ENCODE peak calls at places on chromosomes 5 and 9, in ten cellular contexts. V, M, O, B, R, X, A, N, K and Y are unnamed samples.

GRCh38 chr9:99488109-99489042 is 266.3 kb downstream of the SEC61B start:
- DNase-seq in V (no peak), M (no peak), O (no peak), B (no peak), R (no peak), X (no peak), A (no peak), N (no peak), K (no peak), Y (no peak)

GRCh38 chr9:136997830-136998234 is 1.5 kb upstream of the CLIC3 start:
- DNase-seq in V (no peak), M (peak; percentile 67), O (no peak), B (no peak), R (no peak), X (no peak), A (no peak), N (no peak), K (no peak), Y (no peak)

GRCh38 chr9:34633851-34634550 is 3.6 kb downstream of the SIGMAR1 start:
- DNase-seq in V (peak; percentile 69), M (peak; percentile 64), O (peak; percentile 71), B (peak; percentile 56), R (peak; percentile 84), X (peak; percentile 73), A (peak; percentile 62), N (no peak), K (no peak), Y (peak; percentile 74)

GRCh38 chr5:43482490-43483064 is 1.1 kb downstream of the TMEM267 start:
- DNase-seq in V (no peak), M (no peak), O (no peak), B (peak; percentile 50), R (no peak), X (peak; percentile 63), A (no peak), N (no peak), K (peak; percentile 65), Y (peak; percentile 42)

GRCh38 chr5:177443144-177443983 is 3.2 kb upstream of the PRR7 start:
- DNase-seq in V (no peak), M (no peak), O (no peak), B (no peak), R (no peak), X (no peak), A (no peak), N (no peak), K (peak; percentile 13), Y (peak; percentile 25)

GRCh38 chr5:14269395-14269794 is 126.3 kb downstream of the TRIO start:
- DNase-seq in V (no peak), M (no peak), O (no peak), B (peak; percentile 44), R (no peak), X (no peak), A (no peak), N (no peak), K (peak; percentile 62), Y (no peak)

GRCh38 chr5:180205936-180206335 is 3.1 kb downstream of the RASGEF1C start:
- DNase-seq in V (no peak), M (no peak), O (no peak), B (no peak), R (no peak), X (no peak), A (no peak), N (no peak), K (no peak), Y (no peak)

GRCh38 chr9:121709798-121710197 is 58.4 kb downstream of the DAB2IP start:
- DNase-seq in V (no peak), M (no peak), O (no peak), B (no peak), R (no peak), X (no peak), A (no peak), N (no peak), K (no peak), Y (no peak)

GRCh38 chr9:1978941-1979340 is 36.2 kb upstream of the SMARCA2 start:
- DNase-seq in V (no peak), M (no peak), O (no peak), B (no peak), R (no peak), X (peak; percentile 93), A (no peak), N (no peak), K (no peak), Y (no peak)

GRCh38 chr5:173573126-173573960 is 43.1 kb downstream of the BOD1 start:
- DNase-seq in V (peak; percentile 55), M (peak; percentile 65), O (peak; percentile 69), B (peak; percentile 86), R (peak; percentile 95), X (peak; percentile 81), A (peak; percentile 58), N (peak; percentile 22), K (peak; percentile 43), Y (peak; percentile 56)

GRCh38 chr5:128877476-128877875 is 87.8 kb upstream of the SLC27A6 start:
- DNase-seq in V (no peak), M (no peak), O (no peak), B (no peak), R (no peak), X (no peak), A (no peak), N (no peak), K (no peak), Y (no peak)

GRCh38 chr9:112421771-112422222 is 41.9 kb downstream of the HSDL2 start:
- DNase-seq in V (no peak), M (no peak), O (peak; percentile 22), B (no peak), R (no peak), X (peak; percentile 12), A (no peak), N (no peak), K (no peak), Y (no peak)

GRCh38 chr5:159047081-159047480 is 52.6 kb downstream of the EBF1 start:
- DNase-seq in V (no peak), M (no peak), O (peak; percentile 41), B (no peak), R (no peak), X (peak; percentile 49), A (no peak), N (no peak), K (no peak), Y (no peak)
- H3K4me2 ChIP-seq in V (no peak overlapping the region), M (no peak overlapping the region), O (no peak overlapping the region), B (no peak overlapping the region), R (no peak overlapping the region), X (no peak overlapping the region), A (no peak overlapping the region), N (no peak overlapping the region), K (no peak overlapping the region), Y (no peak overlapping the region)

GRCh38 chr9:134225816-134226215 is 61.5 kb upstream of the RNU6ATAC start:
- DNase-seq in V (no peak), M (no peak), O (no peak), B (no peak), R (no peak), X (no peak), A (no peak), N (no peak), K (no peak), Y (no peak)
- H3K4me2 ChIP-seq in V (peak overlapping the region; percentile 26), M (no peak overlapping the region), O (no peak overlapping the region), B (no peak overlapping the region), R (no peak overlapping the region), X (no peak overlapping the region), A (no peak overlapping the region), N (no peak overlapping the region), K (no peak overlapping the region), Y (no peak overlapping the region)

DNA sequence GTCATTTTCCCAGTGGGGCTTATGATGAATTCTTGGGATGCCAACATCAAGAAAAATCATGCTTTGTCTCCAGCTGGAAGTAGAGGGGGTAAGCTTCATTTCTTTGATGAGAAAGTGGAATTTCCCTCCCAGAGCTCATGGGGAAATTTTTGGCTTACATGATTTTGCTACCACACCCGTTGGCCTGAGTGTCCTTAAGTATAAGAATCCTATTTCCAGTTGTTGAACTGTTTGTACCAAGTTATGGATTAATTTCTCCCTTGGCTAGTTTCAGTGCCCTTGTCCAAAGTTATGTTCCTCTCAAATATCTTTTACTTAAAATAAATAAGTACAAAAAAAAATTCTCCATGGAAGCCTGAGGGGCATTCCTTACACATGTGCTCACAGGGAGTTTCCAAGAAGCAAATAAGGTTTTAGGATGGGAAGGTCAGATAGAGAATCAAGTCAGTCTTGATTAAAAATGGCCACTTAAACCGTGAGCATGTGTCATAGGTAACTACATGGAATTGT is 82.3 kb downstream of the PTCD2 start:
- DNase-seq in V (peak; percentile 69), M (no peak), O (no peak), B (peak; percentile 43), R (no peak), X (peak; percentile 64), A (no peak), N (no peak), K (peak; percentile 60), Y (no peak)
- H3K4me2 ChIP-seq in V (peak overlapping the region; percentile 35), M (no peak overlapping the region), O (no peak overlapping the region), B (no peak overlapping the region), R (no peak overlapping the region), X (peak overlapping the region; percentile 10), A (no peak overlapping the region), N (no peak overlapping the region), K (no peak overlapping the region), Y (no peak overlapping the region)

GRCh38 chr9:88064554-88064953 is 73.7 kb downstream of the SPATA31C2 start:
- DNase-seq in V (no peak), M (no peak), O (no peak), B (no peak), R (no peak), X (no peak), A (no peak), N (no peak), K (no peak), Y (no peak)

GRCh38 chr9:88065609-88066008 is 72.7 kb downstream of the SPATA31C2 start:
- DNase-seq in V (no peak), M (no peak), O (no peak), B (peak; percentile 6), R (no peak), X (no peak), A (no peak), N (no peak), K (no peak), Y (no peak)

GRCh38 chr9:88056876-88057275 is 81.4 kb downstream of the SPATA31C2 start:
- DNase-seq in V (no peak), M (no peak), O (peak; percentile 39), B (peak; percentile 62), R (no peak), X (peak; percentile 39), A (no peak), N (no peak), K (no peak), Y (no peak)

GRCh38 chr9:88059469-88059868 is 78.8 kb downstream of the SPATA31C2 start:
- DNase-seq in V (no peak), M (no peak), O (no peak), B (no peak), R (no peak), X (no peak), A (no peak), N (no peak), K (no peak), Y (no peak)

GRCh38 chr9:88060746-88061145 is 77.5 kb downstream of the SPATA31C2 start:
- DNase-seq in V (no peak), M (no peak), O (no peak), B (no peak), R (no peak), X (no peak), A (no peak), N (no peak), K (no peak), Y (no peak)
- H3K4me2 ChIP-seq in V (no peak overlapping the region), M (no peak overlapping the region), O (no peak overlapping the region), B (no peak overlapping the region), R (no peak overlapping the region), X (no peak overlapping the region), A (no peak overlapping the region), N (no peak overlapping the region), K (no peak overlapping the region), Y (no peak overlapping the region)